ENCODE peak calls at places on chromosome 9, in four cellular contexts. Z is astrocyte, Q is tibial artery, O is tibial nerve. B is an unnamed sample.
A peak's percentile ranks its signal among the peaks of the same experiment; 100 is the strongest.

GRCh38 chr9:14352549-14352948 is 38.6 kb upstream of the NFIB start:
- DNase-seq in Q (no peak), Z (no peak), O (no peak), B (no peak)

GRCh38 chr9:29806941-29807625 is 2233.8 kb upstream of the C9orf72 start:
- DNase-seq in Z (peak; percentile 3), O (no peak), Q (no peak), B (no peak)

GRCh38 chr9:5608298-5609254 is 20.3 kb upstream of the RIC1 start:
- DNase-seq in Z (no peak), O (no peak), Q (no peak), B (no peak)

GRCh38 chr9:121312169-121312568 is 44.2 kb downstream of the GSN start:
- DNase-seq in O (no peak), Z (no peak), Q (no peak), B (no peak)

GRCh38 chr9:79955300-79955699 is 383.5 kb downstream of the TLE4 start:
- DNase-seq in Z (no peak), O (no peak), Q (no peak), B (no peak)

GRCh38 chr9:68492801-68493200 is 47.9 kb downstream of the TMEM252 start:
- DNase-seq in Q (no peak), O (no peak), Z (no peak), B (peak; percentile 18)

GRCh38 chr9:105132576-105132975 is 111.9 kb upstream of the SLC44A1 start:
- DNase-seq in Q (no peak), Z (peak; percentile 96), O (no peak), B (no peak)

GRCh38 chr9:70614786-70615565 is 200.5 kb upstream of the KLF9 start:
- DNase-seq in O (no peak), Q (no peak), Z (no peak), B (no peak)

GRCh38 chr9:135971106-135971766 is 10.1 kb upstream of the UBAC1 start:
- DNase-seq in O (no peak), Z (no peak), Q (no peak), B (no peak)

GRCh38 chr9:135156525-135157510 is 69.3 kb downstream of the OLFM1 start:
- DNase-seq in O (peak; percentile 20), Q (no peak), Z (peak; percentile 20), B (peak; percentile 22)

GRCh38 chr9:137236936-137237421 is 4.1 kb upstream of the TUBB4B start:
- DNase-seq in Z (no peak), O (no peak), Q (no peak), B (no peak)

GRCh38 chr9:77563205-77563604 is 84.9 kb downstream of the GNA14 start:
- DNase-seq in O (no peak), Q (no peak), Z (no peak), B (no peak)

GRCh38 chr9:20513126-20513913 is 109.0 kb downstream of the MLLT3 start:
- DNase-seq in Q (no peak), Z (peak; percentile 14), O (no peak), B (no peak)

GRCh38 chr9:121313458-121314152 is 45.6 kb downstream of the GSN start:
- DNase-seq in Q (no peak), O (no peak), Z (no peak), B (no peak)

GRCh38 chr9:90851444-90851843 is 49.8 kb downstream of the SYK start:
- DNase-seq in O (no peak), Q (no peak), Z (no peak), B (no peak)

GRCh38 chr9:135906291-135907005 is 898 bp downstream of the CAMSAP1 start:
- DNase-seq in O (no peak), Q (no peak), Z (peak; percentile 45), B (no peak)

GRCh38 chr9:24594234-24594850 is 48.6 kb upstream of the IZUMO3 start:
- DNase-seq in O (no peak), Z (no peak), Q (no peak), B (no peak)

GRCh38 chr9:82553654-82554366 is 509.1 kb downstream of the RASEF start:
- DNase-seq in O (no peak), Q (no peak), Z (peak; percentile 26), B (no peak)

GRCh38 chr9:37301369-37302172 is 120.9 kb upstream of the GRHPR start:
- DNase-seq in O (no peak), Q (no peak), Z (no peak), B (no peak)

GRCh38 chr9:80794197-80794596 is 895.1 kb downstream of the TLE1 start:
- DNase-seq in Z (no peak), O (no peak), Q (no peak), B (no peak)

GRCh38 chr9:129333961-129334743 is 156.1 kb upstream of the IER5L start:
- DNase-seq in Q (peak; percentile 93), O (peak; percentile 74), Z (peak; percentile 98), B (peak; percentile 97)

GRCh38 chr9:108860354-108860753 is 1.7 kb upstream of the ACTL7A start:
- DNase-seq in Z (no peak), Q (no peak), O (no peak), B (no peak)

GRCh38 chr9:98318834-98319478 is 63.5 kb upstream of the TBC1D2 start:
- DNase-seq in Q (no peak), Z (peak; percentile 51), O (no peak), B (no peak)

GRCh38 chr9:88396836-88397577 is 8.8 kb downstream of the SPIN1 start:
- DNase-seq in Q (no peak), Z (peak; percentile 92), O (no peak), B (no peak)

GRCh38 chr9:31744589-31744988 is 639.9 kb upstream of the ACO1 start:
- DNase-seq in Z (no peak), O (no peak), Q (no peak), B (no peak)

GRCh38 chr9:78146241-78146640 is 89.6 kb upstream of the CEP78 start:
- DNase-seq in O (no peak), Z (peak; percentile 77), Q (no peak), B (no peak)

GRCh38 chr9:92749071-92749933 is 15.3 kb downstream of the BICD2 start:
- DNase-seq in O (no peak), Z (no peak), Q (no peak), B (no peak)

GRCh38 chr9:92749934-92750315 is 14.7 kb downstream of the BICD2 start:
- DNase-seq in Q (no peak), O (no peak), Z (peak; percentile 29), B (no peak)

GRCh38 chr9:92748233-92748497 is 16.5 kb downstream of the BICD2 start:
- DNase-seq in Q (no peak), Z (no peak), O (no peak), B (no peak)

GRCh38 chr9:92754091-92754740 is 10.4 kb downstream of the BICD2 start:
- DNase-seq in O (no peak), Q (no peak), Z (no peak), B (no peak)

DNA sequence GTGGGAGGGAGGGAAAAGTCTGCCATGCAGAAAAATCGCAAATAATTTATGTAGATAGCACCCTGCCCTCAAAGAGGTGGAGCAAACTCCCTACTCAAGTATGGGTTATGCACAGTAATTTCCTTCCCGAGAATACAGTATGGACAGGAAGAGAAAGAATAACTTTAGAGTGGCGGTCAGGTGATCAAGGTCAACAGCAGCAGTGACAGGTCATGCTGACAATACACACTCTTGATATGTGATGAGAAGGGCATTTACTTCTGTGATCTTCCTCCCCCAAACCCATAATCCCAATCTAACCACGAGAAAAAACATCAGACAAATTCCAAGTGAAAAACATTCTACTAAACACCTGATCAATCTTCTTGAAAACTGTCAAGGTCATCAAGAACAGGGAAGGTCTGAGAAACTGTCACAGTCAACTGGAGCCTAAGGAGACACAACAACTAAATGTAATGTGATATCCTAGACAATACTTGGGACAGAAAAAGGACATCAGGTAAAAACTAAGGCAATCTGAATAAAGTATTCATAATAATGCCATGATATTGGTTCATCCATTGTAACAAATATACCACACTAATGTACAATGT is 11.7 kb downstream of the BICD2 start:
- DNase-seq in Q (no peak), Z (no peak), O (no peak), B (no peak)
- H3K4me1 ChIP-seq in Q (peaks cover 32% of the 10 kb centered on the region), Z (peaks cover 13% of the 10 kb centered on the region), O (peaks cover 18% of the 10 kb centered on the region), B (peaks cover 6% of the 10 kb centered on the region)

DNA sequence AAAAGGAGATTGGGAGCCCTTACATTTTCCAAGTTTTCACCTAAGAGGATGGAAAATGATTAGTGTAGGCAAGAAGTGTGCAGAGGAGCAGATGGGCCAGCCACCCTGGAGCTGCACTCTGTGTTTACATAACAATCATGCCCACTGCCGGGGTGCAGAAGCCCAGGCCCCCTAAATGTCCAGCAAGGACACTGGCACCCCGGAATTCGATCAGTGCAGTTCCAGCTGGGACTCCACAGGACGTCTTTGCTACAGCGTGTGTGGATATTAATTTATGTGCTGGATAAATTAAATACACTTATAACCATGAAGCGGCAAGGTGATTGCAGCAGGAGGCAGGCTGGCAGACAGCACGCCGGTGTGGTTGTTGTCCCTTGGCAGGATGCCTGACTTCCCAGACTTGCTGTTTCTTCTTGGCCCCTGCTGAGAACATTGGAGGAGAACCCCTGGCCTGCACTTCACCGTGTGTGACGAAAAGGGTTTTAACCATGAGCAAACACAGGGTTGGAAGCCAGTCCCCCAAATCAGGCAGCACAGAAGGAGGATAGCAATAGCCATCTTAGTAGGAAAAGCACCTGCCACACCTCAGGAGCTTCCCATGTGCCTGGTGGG is 73.7 kb downstream of the GADD45G start:
- DNase-seq in O (no peak), Q (no peak), Z (no peak), B (no peak)
- H3K27me3 ChIP-seq in O (no peaks in the 10 kb centered on the region), Q (no peaks in the 10 kb centered on the region), Z (peaks cover 14% of the 10 kb centered on the region), B (no peaks in the 10 kb centered on the region)

GRCh38 chr9:131815971-131816873 is 76.3 kb upstream of the RAPGEF1 start:
- DNase-seq in O (no peak), Q (no peak), Z (no peak), B (no peak)

GRCh38 chr9:131818089-131818488 is 78.2 kb upstream of the RAPGEF1 start:
- DNase-seq in O (no peak), Q (no peak), Z (no peak), B (no peak)

GRCh38 chr9:131817627-131818026 is 77.8 kb upstream of the RAPGEF1 start:
- DNase-seq in O (no peak), Z (no peak), Q (no peak), B (no peak)

GRCh38 chr9:131814714-131815113 is 74.8 kb upstream of the RAPGEF1 start:
- DNase-seq in O (no peak), Q (no peak), Z (no peak), B (no peak)

GRCh38 chr9:131817073-131817472 is 77.2 kb upstream of the RAPGEF1 start:
- DNase-seq in Q (no peak), Z (no peak), O (no peak), B (no peak)
- H3K4me1 ChIP-seq in Q (no peaks in the 10 kb centered on the region), Z (peaks cover 14% of the 10 kb centered on the region), O (no peaks in the 10 kb centered on the region), B (no peaks in the 10 kb centered on the region)

DNA sequence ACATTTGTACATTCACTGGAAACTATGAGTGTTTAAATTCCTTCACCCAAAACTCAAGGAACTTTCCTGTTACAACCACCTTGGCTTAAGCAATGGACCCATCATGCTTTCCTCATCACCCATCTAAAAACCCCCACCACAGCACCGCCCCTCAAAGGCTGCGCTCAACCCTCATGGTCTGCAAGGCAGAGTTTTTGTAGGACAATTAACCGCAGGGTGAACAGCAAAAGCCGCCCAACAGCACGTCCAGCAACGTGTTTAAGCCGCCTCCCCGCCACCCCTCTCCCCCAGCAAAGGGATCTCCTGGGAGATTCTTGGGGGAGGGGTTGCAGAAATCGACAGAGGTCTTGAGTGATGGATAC is 2.0 kb downstream of the ROR2 start:
- DNase-seq in Z (no peak), O (no peak), Q (no peak), B (peak; percentile 35)
- H3K27me3 ChIP-seq in Z (peaks cover 52% of the 10 kb centered on the region), O (peaks cover 55% of the 10 kb centered on the region), Q (no peaks in the 10 kb centered on the region), B (no peaks in the 10 kb centered on the region)

DNA sequence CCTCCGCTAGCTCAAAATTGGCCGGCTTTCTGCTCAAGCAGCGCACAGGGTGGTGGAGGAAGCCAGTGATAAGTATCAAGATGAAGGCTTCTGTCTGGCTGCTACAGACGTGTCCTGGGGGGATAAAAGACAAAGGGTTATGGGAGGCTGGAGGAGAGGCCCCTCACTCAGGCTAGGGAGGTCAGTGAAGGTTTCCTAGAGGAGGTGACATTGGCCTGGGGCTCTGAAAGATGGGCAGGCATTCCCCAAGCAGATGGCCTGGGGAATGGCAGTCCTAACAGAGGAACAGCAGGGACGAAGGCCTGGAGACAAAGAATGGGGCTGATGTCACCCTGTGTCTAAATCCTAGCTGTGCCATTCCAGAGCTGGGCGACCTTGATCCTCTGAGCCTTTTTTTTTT is 32.3 kb downstream of the OLFML2A start:
- DNase-seq in O (no peak), Z (no peak), Q (no peak), B (no peak)
- H3K4me1 ChIP-seq in O (peaks cover 28% of the 10 kb centered on the region), Z (peaks cover 40% of the 10 kb centered on the region), Q (peaks cover 20% of the 10 kb centered on the region), B (no peaks in the 10 kb centered on the region)

B was measured in prostate gland.